ENCODE peak calls at places on chromosomes 13 and 19, in four cellular contexts. N is CD8-positive, alpha-beta T cell; O is CD4-positive, CD25-positive, alpha-beta regulatory T cell; H is OCI-LY7. F is an unnamed sample.
A peak's percentile ranks its signal among the peaks of the same experiment; 100 is the strongest.

GRCh38 chr19:38024991-38025716 is 118.1 kb downstream of the SIPA1L3 start:
- DNase-seq in N (no peak), O (no peak), H (no peak), F (no peak)

GRCh38 chr19:2770055-2771013 is 12.7 kb downstream of the SGTA start:
- DNase-seq in N (no peak), O (no peak), H (no peak), F (no peak)

GRCh38 chr13:20492641-20493040 is 33.0 kb downstream of the CRYL1 start:
- DNase-seq in N (no peak), O (peak; percentile 32), H (peak; percentile 33), F (no peak)

GRCh38 chr19:45952691-45953505 is 20.8 kb downstream of the NOVA2 start:
- DNase-seq in N (no peak), O (peak; percentile 37), H (no peak), F (no peak)

GRCh38 chr19:661427-662196 is 1.4 kb downstream of the RNF126 start:
- DNase-seq in N (peak; percentile 42), O (peak; percentile 77), H (peak; percentile 55), F (peak; percentile 73)

GRCh38 chr13:98476106-98476505 is 100.8 kb downstream of the STK24 start:
- DNase-seq in N (peak; percentile 11), O (no peak), H (no peak), F (no peak)

GRCh38 chr13:35266412-35266811 is 210.1 kb downstream of the MAB21L1 start:
- DNase-seq in N (no peak), O (no peak), H (no peak), F (no peak)

GRCh38 chr19:4654437-4655361 is 15.4 kb downstream of the TNFAIP8L1 start:
- DNase-seq in N (no peak), O (no peak), H (peak; percentile 19), F (no peak)

GRCh38 chr19:36008336-36008978 is at the start of gene SYNE4:
- DNase-seq in N (no peak), O (no peak), H (no peak), F (no peak)

GRCh38 chr19:39659791-39660190 is 4.1 kb downstream of the LGALS16 start:
- DNase-seq in N (no peak), O (no peak), H (no peak), F (no peak)

GRCh38 chr19:49642488-49643035 is 553 bp downstream of the SCAF1 start:
- DNase-seq in N (no peak), O (no peak), H (peak; percentile 57), F (no peak)

GRCh38 chr13:97367427-97367826 is 66.5 kb upstream of the RAP2A start:
- DNase-seq in N (no peak), O (no peak), H (no peak), F (no peak)

GRCh38 chr19:42281175-42282035 is 12.4 kb downstream of the CIC start:
- DNase-seq in N (no peak), O (peak; percentile 30), H (peak; percentile 54), F (no peak)

GRCh38 chr13:95676100-95676774 is 702 bp upstream of the DNAJC3 start:
- DNase-seq in N (no peak), O (peak; percentile 47), H (peak; percentile 29), F (peak; percentile 68)

GRCh38 chr13:113406321-113407102 is 42.6 kb upstream of the GRTP1 start:
- DNase-seq in N (no peak), O (no peak), H (no peak), F (peak; percentile 26)

GRCh38 chr19:32339988-32340874 is 5.2 kb upstream of the ZNF507 start:
- DNase-seq in N (peak; percentile 4), O (peak; percentile 34), H (peak; percentile 44), F (peak; percentile 85)

GRCh38 chr19:12711187-12711586 is 12.5 kb downstream of the TNPO2 start:
- DNase-seq in N (no peak), O (no peak), H (no peak), F (no peak)

GRCh38 chr13:33367931-33368330 is 82.4 kb upstream of the STARD13 start:
- DNase-seq in N (no peak), O (no peak), H (no peak), F (no peak)

GRCh38 chr13:100566543-100566942 is 22.0 kb downstream of the GGACT start:
- DNase-seq in N (no peak), O (no peak), H (no peak), F (no peak)

GRCh38 chr19:5171711-5172110 is 168.9 kb downstream of the PTPRS start:
- DNase-seq in N (no peak), O (no peak), H (no peak), F (no peak)

GRCh38 chr13:41007359-41008118 is 11.6 kb downstream of the ELF1 start:
- DNase-seq in N (no peak), O (no peak), H (peak; percentile 75), F (no peak)

GRCh38 chr19:39913682-39914333 is 20.6 kb downstream of the FCGBP start:
- DNase-seq in N (no peak), O (no peak), H (no peak), F (peak; percentile 85)

GRCh38 chr13:23824355-23824754 is 64.8 kb downstream of the MIPEP start:
- DNase-seq in N (no peak), O (no peak), H (no peak), F (no peak)

GRCh38 chr19:939439-939838 is 13.6 kb downstream of the ARID3A start:
- DNase-seq in N (no peak), O (no peak), H (no peak), F (no peak)

GRCh38 chr13:71828117-71828516 is 38.9 kb downstream of the DACH1 start:
- DNase-seq in N (no peak), O (no peak), H (no peak), F (no peak)

GRCh38 chr19:18349524-18350128 is 9.2 kb downstream of the PGPEP1 start:
- DNase-seq in N (no peak), O (no peak), H (peak; percentile 40), F (peak; percentile 44)

GRCh38 chr19:54469496-54469934 is 3.6 kb downstream of the CDC42EP5 start:
- DNase-seq in N (no peak), O (no peak), H (no peak), F (peak; percentile 87)

GRCh38 chr19:40560092-40560507 is 16.6 kb upstream of the SHKBP1 start:
- DNase-seq in N (no peak), O (no peak), H (no peak), F (no peak)

GRCh38 chr19:12871681-12872080 is 9.6 kb downstream of the DNASE2 start:
- DNase-seq in N (no peak), O (no peak), H (no peak), F (no peak)

GRCh38 chr13:34515201-34515600 is 426.9 kb upstream of the NBEA start:
- DNase-seq in N (no peak), O (no peak), H (no peak), F (no peak)

GRCh38 chr13:110230661-110231347 is 76.2 kb downstream of the COL4A1 start:
- DNase-seq in N (no peak), O (no peak), H (no peak), F (no peak)

GRCh38 chr19:47057328-47057727 is 8.9 kb upstream of the TMEM160 start:
- DNase-seq in N (no peak), O (no peak), H (no peak), F (no peak)

GRCh38 chr19:48751835-48752510 is 468 bp downstream of the FUT1 start:
- DNase-seq in N (no peak), O (no peak), H (no peak), F (no peak)

GRCh38 chr19:47609885-47610545 is 1.1 kb downstream of the BICRA start:
- DNase-seq in N (peak; percentile 13), O (peak; percentile 51), H (peak; percentile 69), F (peak; percentile 80)

GRCh38 chr19:2291185-2291751 is 9.3 kb upstream of the PEAK3 start:
- DNase-seq in N (no peak), O (no peak), H (no peak), F (no peak)

DNA sequence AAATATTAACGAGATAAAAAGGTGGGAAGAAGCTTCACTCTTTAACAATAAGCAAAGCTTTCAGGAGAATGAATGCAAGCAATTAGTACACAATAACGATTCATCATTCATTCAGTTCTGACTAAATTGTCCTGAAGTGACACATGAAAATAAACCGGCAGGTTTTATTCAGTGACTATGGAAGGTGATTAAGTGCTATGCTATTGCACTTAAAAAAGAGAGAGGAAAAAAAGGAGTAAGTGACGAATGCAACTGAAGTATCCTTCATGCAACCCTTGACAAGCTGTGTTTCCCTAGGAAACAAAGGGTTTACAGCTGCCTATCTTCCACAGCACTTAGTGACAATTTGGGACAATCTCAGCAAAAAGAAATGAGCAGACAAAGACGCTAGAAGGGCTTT is 1.4 kb downstream of the LIG4 start:
- DNase-seq in N (no peak), O (no peak), H (no peak), F (no peak)
- H3K4me3 ChIP-seq in N (no peak overlapping the region), O (no peak overlapping the region), H (peak overlapping the region; percentile 74), F (no peak overlapping the region)

GRCh38 chr19:6800991-6801396 is 28.5 kb downstream of the VAV1 start:
- DNase-seq in N (no peak), O (no peak), H (peak; percentile 46), F (no peak)
- H3K27ac ChIP-seq in N (peak overlapping the region; percentile 74), O (peak overlapping the region; percentile 84), H (peak overlapping the region; percentile 94), F (peak overlapping the region; percentile 68)

DNA sequence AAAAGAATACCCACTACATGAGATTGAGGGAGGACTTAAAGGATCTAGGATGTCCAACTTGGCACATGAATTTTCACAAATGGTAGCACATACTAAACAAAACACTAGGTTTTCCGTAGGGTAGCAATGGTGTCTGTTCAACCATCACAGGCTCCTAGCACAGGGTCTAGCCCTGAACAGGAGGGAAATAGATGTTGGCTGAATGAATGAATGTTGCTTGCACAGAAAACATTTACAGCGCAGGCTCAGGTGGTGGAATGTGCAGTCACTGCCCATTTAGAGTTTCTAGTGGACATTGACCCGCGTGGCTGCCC is 1.9 kb upstream of the MYCBP2 start:
- DNase-seq in N (no peak), O (no peak), H (no peak), F (no peak)
- H3K4me1 ChIP-seq in N (peaks cover 48% of the 10 kb centered on the region), O (peaks cover 43% of the 10 kb centered on the region), H (peaks cover 48% of the 10 kb centered on the region), F (no peaks in the 10 kb centered on the region)

GRCh38 chr19:44757735-44758505 is 9.4 kb downstream of the BCL3 start:
- DNase-seq in N (no peak), O (no peak), H (no peak), F (no peak)

GRCh38 chr19:44755219-44755618 is 6.7 kb downstream of the BCL3 start:
- DNase-seq in N (no peak), O (no peak), H (no peak), F (no peak)

GRCh38 chr19:44758596-44758995 is 10.1 kb downstream of the BCL3 start:
- DNase-seq in N (no peak), O (no peak), H (no peak), F (no peak)

GRCh38 chr19:44756089-44756562 is 7.6 kb downstream of the BCL3 start:
- DNase-seq in N (no peak), O (no peak), H (no peak), F (no peak)

GRCh38 chr19:44757057-44757734 is 8.7 kb downstream of the BCL3 start:
- DNase-seq in N (no peak), O (no peak), H (no peak), F (no peak)
- H3K4me3 ChIP-seq in N (no peak overlapping the region), O (no peak overlapping the region), H (no peak overlapping the region), F (peak overlapping the region; percentile 46)

DNA sequence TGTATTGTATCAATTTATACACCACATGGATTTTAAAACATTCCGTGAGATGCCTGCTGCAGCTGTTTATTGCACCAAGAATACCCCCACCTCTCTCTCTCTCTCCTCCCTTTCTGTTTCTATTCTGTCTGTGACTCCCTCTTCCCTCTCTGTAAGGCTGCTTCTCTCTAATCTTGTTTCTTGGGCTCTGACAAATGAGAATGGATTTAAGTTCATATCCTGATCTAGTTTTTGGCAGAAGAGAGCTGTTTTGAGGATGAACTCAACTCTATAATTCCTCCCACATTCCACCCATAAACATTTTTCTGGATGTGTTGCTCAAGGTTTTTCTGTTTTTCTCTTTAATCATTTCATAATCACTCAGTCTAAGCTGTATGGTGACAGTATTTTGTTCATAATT is 144.3 kb upstream of the FRY start:
- DNase-seq in N (no peak), O (no peak), H (no peak), F (no peak)
- H3K27ac ChIP-seq in N (no peak overlapping the region), O (no peak overlapping the region), H (no peak overlapping the region), F (no peak overlapping the region)

GRCh38 chr19:6739884-6740588 is 556 bp downstream of the TRIP10 start:
- DNase-seq in N (no peak), O (no peak), H (peak; percentile 43), F (peak; percentile 65)
- H3K4me1 ChIP-seq in N (peaks cover 42% of the 10 kb centered on the region), O (peaks cover 44% of the 10 kb centered on the region), H (peaks cover 51% of the 10 kb centered on the region), F (peaks cover 49% of the 10 kb centered on the region)

F was measured in Peyer's patch.